ENCODE peak calls at places on chromosome 10, in four cellular contexts. A, L, D and V are unnamed samples.

GRCh38 chr10:124724279-124725027 is 19.7 kb downstream of the FAM53B start:
- DNase-seq in D (no peak), A (no peak), L (no peak), V (no peak)

GRCh38 chr10:8365935-8366911 is 311.7 kb downstream of the GATA3 start:
- DNase-seq in D (peak), A (no peak), L (peak), V (peak)

GRCh38 chr10:33142290-33142689 is 184.3 kb upstream of the ITGB1 start:
- DNase-seq in A (no peak), D (no peak), L (no peak), V (no peak)

GRCh38 chr10:18185621-18186020 is 45.4 kb downstream of the CACNB2 start:
- DNase-seq in D (no peak), L (no peak), A (no peak), V (peak)

GRCh38 chr10:68871731-68872342 is 29.3 kb upstream of the DDX50 start:
- DNase-seq in L (no peak), A (peak), D (no peak), V (no peak)

GRCh38 chr10:34940436-34940835 is 125.3 kb upstream of the PARD3 start:
- DNase-seq in D (no peak), L (no peak), A (no peak), V (no peak)

GRCh38 chr10:112373912-112374338 is at the start of gene ACSL5:
- DNase-seq in L (no peak), A (no peak), D (no peak), V (no peak)

GRCh38 chr10:23696476-23696875 is 257.6 kb downstream of the OTUD1 start:
- DNase-seq in D (no peak), L (no peak), A (no peak), V (no peak)

GRCh38 chr10:43671659-43672555 is 23.2 kb upstream of the ZNF32 start:
- DNase-seq in L (peak), A (peak), D (no peak), V (no peak)

GRCh38 chr10:69647819-69648218 is 17.8 kb downstream of the FAM241B start:
- DNase-seq in A (no peak), L (no peak), D (no peak), V (no peak)

GRCh38 chr10:102113261-102113955 is 6.8 kb downstream of the LDB1 start:
- DNase-seq in A (peak), L (no peak), D (no peak), V (peak)

GRCh38 chr10:58511765-58512469 is 755 bp upstream of the BICC1 start:
- DNase-seq in L (no peak), D (peak), A (no peak), V (no peak)

GRCh38 chr10:86244995-86245394 is 121.6 kb downstream of the GRID1 start:
- DNase-seq in A (no peak), D (no peak), L (no peak), V (no peak)

GRCh38 chr10:26780793-26781601 is 79.8 kb downstream of the ABI1 start:
- DNase-seq in A (peak), L (peak), D (peak), V (peak)

GRCh38 chr10:68950598-68950997 is 5.4 kb upstream of the DDX21 start:
- DNase-seq in A (no peak), D (no peak), L (no peak), V (no peak)

GRCh38 chr10:78178940-78179339 is 145.3 kb downstream of the RPS24 start:
- DNase-seq in D (no peak), L (no peak), A (no peak), V (no peak)

GRCh38 chr10:131396108-131397010 is 84.8 kb upstream of the TCERG1L start:
- DNase-seq in A (no peak), D (no peak), L (no peak), V (no peak)

GRCh38 chr10:97454330-97455036 is 8.5 kb downstream of the ZDHHC16 start:
- DNase-seq in D (no peak), L (no peak), A (peak), V (no peak)

GRCh38 chr10:61899045-61899444 is 2.5 kb upstream of the ARID5B start:
- DNase-seq in L (no peak), D (no peak), A (no peak), V (no peak)

GRCh38 chr10:124532106-124532641 is 70.6 kb downstream of the LHPP start:
- DNase-seq in L (peak), D (no peak), A (no peak), V (peak)

GRCh38 chr10:49539320-49539885 is 482 bp upstream of the ERCC6 start:
- DNase-seq in A (peak), D (peak), L (peak), V (no peak)

GRCh38 chr10:112735041-112735690 is 214.9 kb upstream of the TCF7L2 start:
- DNase-seq in D (no peak), L (no peak), A (no peak), V (no peak)

GRCh38 chr10:71494980-71495381 is 98.3 kb downstream of the CDH23 start:
- DNase-seq in D (no peak), A (no peak), L (no peak), V (no peak)

GRCh38 chr10:80684217-80684616 is 146.5 kb downstream of the SH2D4B start:
- DNase-seq in L (peak), A (no peak), D (no peak), V (no peak)

GRCh38 chr10:11387044-11387443 is 224.4 kb downstream of the USP6NL start:
- DNase-seq in A (no peak), D (no peak), L (no peak), V (no peak)

GRCh38 chr10:118332948-118333710 is 9.0 kb downstream of the FAM204A start:
- DNase-seq in A (peak), D (no peak), L (no peak), V (no peak)

GRCh38 chr10:126130291-126130710 is 233.9 kb downstream of the FANK1 start:
- DNase-seq in A (no peak), L (no peak), D (no peak), V (no peak)

GRCh38 chr10:12481956-12482355 is 132.6 kb downstream of the CAMK1D start:
- DNase-seq in L (no peak), A (no peak), D (no peak), V (no peak)

GRCh38 chr10:97065128-97065527 is 120.6 kb downstream of the SLIT1 start:
- DNase-seq in L (no peak), A (no peak), D (no peak), V (peak)

GRCh38 chr10:46525824-46526681 is 30.4 kb downstream of the GPRIN2 start:
- DNase-seq in L (no peak), A (no peak), D (peak), V (no peak)

GRCh38 chr10:125261491-125262186 is 101.3 kb upstream of the CTBP2 start:
- DNase-seq in L (no peak), A (no peak), D (peak), V (no peak)

GRCh38 chr10:75407716-75408511 is 6.3 kb upstream of the ZNF503 start:
- DNase-seq in L (no peak), D (no peak), A (peak), V (no peak)

GRCh38 chr10:28179490-28180099 is 123.3 kb downstream of the MPP7 start:
- DNase-seq in L (peak), D (no peak), A (peak), V (no peak)

GRCh38 chr10:71263376-71263775 is 51.0 kb downstream of the UNC5B start:
- DNase-seq in D (no peak), A (no peak), L (no peak), V (no peak)

GRCh38 chr10:89163265-89163995 is 43.7 kb downstream of the CH25H start:
- DNase-seq in A (peak), D (no peak), L (no peak), V (peak)

GRCh38 chr10:42938351-42938750 is 138.5 kb upstream of the RET start:
- DNase-seq in D (peak), A (no peak), L (no peak), V (no peak)

GRCh38 chr10:61960396-61961120 is 59.1 kb downstream of the ARID5B start:
- DNase-seq in D (no peak), A (no peak), L (no peak), V (no peak)

GRCh38 chr10:44293842-44294241 is 91.1 kb downstream of the CXCL12 start:
- DNase-seq in A (no peak), D (no peak), L (no peak), V (no peak)

GRCh38 chr10:27391916-27392315 is 112.2 kb upstream of the RAB18 start:
- DNase-seq in L (no peak), D (no peak), A (no peak), V (no peak)

GRCh38 chr10:24723386-24723787 is 300 bp downstream of the ARHGAP21 start:
- DNase-seq in L (peak), A (no peak), D (no peak), V (no peak)

DNA sequence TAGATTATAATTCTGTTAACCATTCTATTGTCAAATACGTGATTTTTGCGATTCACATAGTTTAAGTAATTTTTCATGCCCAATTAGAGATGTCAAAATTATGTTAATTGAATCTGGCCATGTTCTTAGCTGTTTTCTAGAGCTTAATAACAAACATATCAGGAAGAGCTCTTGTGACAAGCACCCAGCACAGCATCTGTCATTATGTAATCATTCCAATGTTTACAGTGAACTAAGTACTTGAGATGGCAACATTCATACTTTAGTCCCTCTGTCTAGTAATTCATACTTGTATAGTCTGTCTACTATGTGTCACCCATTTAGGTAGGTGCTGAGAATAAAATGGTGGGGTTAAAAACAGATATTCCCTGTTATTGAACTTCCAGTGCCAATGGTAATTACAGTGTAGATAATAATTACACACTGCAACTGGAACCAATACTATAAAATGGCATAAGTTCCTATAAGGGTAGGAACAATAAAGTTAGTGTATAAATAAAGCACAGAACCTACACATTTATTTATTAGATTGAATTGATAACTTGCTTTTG is 55.2 kb downstream of the ZEB1 start:
- DNase-seq in D (no peak), A (no peak), L (no peak), V (no peak)
- H3K27ac ChIP-seq in D (no peak), A (no peak), L (no peak), V (no peak)

DNA sequence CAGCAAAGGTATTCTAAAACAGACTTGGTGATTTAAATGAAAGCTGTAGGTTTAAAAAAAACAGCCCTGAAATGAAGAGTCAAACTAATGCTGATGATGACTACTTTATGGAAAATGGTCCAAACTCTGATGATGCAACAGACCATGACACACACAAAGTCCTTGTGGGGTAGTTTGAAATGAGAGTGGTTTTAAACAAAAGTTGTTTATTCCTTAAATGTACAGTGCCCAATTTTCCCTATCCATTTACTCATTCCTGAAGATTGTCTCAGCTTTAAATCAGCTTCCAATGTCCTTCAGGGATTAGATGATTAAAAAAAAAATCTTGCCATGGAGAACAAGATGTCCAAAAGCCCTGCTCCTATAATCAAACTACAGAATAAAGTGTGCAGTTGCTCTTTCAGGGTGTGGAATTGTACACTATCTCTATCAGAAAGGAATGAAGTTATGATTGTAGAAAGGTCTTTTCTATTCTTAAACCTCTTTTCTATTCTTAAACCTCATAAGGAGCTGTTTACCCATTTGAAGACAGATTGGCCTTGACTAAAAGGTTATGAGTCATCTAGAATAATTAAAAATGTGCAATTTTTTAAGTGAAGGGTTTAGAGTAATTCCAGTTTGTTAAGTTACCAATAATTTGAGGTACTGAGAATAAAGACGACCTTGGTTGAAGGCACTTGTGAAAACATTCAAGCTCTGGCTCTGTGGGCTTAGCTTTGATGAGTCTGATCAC is 70.2 kb upstream of the ITGA8 start:
- DNase-seq in L (no peak), D (no peak), A (no peak), V (no peak)
- H3K27ac ChIP-seq in L (no peak), D (no peak), A (no peak), V (no peak)

DNA sequence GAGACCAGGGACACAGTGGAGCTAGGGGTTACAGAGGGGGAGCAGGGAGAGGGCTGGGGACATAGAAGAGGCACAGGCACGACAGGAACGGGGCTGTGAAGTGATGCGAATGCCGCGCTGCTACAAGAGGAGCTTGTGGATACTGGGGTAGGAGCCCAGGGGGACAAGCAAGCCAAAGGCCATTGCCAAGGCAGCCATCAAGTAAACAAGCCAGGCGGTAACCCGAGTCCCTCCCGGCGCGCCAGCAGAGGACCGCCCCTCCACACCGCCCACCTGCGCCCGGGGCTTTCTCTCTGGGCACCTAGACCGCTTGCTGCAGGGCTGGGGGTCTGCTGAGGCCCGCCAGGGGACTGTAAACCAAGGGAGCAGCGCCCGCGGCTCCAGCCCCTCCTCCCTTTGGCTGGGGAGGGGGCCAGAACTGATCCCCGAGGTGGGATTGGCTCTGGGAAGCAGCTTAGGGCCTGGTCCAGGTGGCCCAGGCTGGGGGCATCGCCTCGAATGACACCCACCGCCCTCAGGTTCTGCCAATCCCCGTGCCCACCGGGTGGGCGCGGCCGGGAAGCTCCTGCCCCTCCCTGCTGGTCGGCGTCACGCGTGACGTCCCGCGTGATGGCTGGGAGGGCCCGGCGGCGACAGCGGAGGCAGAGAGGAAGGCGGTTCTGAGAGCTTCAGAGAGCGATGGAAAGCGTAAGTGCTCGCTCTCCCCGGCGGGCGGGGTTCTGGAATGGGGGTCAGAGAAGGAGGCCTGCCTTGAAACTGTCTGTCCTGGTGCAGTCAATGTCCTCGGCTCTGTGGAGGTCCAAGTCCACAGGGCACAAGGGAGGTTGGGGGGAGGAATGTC is 982 bp downstream of the SFXN3 start:
- DNase-seq in A (peak), D (peak), L (peak), V (no peak)
- H3K27ac ChIP-seq in A (peak), D (peak), L (peak), V (peak)

DNA sequence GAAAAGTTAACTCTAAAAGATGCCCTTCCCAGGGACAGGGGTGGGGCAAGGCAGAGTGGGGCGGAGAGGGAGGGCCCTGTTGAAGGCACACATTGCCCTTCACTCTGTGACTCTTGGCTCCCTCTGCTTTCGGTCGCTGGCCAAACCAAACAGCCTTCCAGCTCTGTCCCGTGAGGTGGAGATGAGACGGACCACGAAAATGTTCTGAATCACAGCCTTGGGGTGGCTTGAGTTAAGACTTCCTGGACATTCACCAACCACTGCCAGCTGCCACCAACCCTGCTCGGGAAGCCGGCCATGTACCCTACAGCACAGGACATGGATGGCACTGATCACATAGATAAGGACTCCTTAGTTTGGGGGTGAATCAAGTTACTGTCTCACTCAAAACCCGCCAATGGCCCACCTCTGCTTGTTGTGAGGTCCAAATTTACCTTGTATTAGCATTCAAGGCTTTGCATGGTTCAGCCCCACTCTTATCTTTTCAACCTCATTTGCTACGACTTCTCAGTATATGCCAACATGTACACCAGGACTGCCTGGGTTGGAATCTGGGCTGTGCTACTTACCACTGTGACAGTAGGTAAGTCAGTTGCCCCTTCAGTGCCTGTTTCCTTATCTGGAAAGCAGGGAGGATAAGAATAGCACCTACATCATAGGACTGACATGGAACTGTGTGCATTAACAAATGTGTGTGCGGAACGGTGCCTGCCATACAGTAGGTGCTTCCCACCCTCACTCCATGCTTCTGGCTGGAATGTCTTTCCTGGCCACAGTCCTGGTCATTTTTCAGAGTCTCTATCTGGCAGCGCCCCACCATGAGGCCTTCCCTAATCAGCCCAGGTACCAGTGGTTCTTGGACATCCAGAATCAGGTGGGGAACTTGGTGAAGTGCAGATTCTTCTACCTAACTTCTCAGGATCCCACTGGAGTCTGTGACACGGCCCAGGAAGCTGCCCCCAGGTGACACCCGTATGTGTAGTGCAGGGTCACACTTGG is 28.0 kb downstream of the ITPRIP start:
- DNase-seq in A (peak), L (no peak), D (no peak), V (no peak)
- H3K27ac ChIP-seq in A (peak), L (no peak), D (no peak), V (peak)

GRCh38 chr10:79181227-79181626 is 112.5 kb downstream of the ZMIZ1 start:
- DNase-seq in A (no peak), D (no peak), L (no peak), V (no peak)

GRCh38 chr10:79179404-79180309 is 110.9 kb downstream of the ZMIZ1 start:
- DNase-seq in A (no peak), L (no peak), D (no peak), V (no peak)

GRCh38 chr10:79182122-79182521 is 113.4 kb downstream of the ZMIZ1 start:
- DNase-seq in D (no peak), L (no peak), A (no peak), V (no peak)

GRCh38 chr10:79181680-79182079 is 112.9 kb downstream of the ZMIZ1 start:
- DNase-seq in L (no peak), D (peak), A (no peak), V (no peak)

GRCh38 chr10:79180619-79181221 is 112.0 kb downstream of the ZMIZ1 start:
- DNase-seq in D (no peak), A (no peak), L (no peak), V (no peak)
- H3K27ac ChIP-seq in D (peak), A (no peak), L (peak), V (no peak)

DNA sequence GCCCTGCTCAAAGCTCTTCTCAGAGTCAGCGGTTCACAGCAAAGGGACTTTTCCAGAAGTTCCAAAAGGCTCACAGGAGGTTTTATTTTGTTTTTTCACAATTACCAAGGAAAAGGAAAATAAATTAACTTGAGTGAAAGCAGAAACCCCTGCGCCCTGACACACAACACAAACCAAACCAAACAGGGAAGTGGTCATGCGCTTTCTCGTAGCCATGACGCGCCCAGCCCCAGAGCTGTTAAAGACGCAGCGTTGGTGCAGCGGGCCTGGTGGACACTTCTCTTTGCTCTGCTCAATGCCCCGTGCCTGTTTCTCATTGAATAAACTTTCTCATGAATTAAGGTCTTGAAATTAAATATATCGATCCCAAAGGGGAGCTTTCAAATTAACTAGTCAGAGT is 134.4 kb upstream of the LYZL2 start:
- DNase-seq in L (no peak), A (no peak), D (no peak), V (no peak)
- H3K27ac ChIP-seq in L (no peak), A (no peak), D (no peak), V (no peak)

GRCh38 chr10:13528875-13529713 is at the start of gene BEND7:
- DNase-seq in D (no peak), A (no peak), L (peak), V (no peak)
- H3K27ac ChIP-seq in D (no peak), A (peak), L (peak), V (peak)

GRCh38 chr10:109454691-109455090 is 468.6 kb downstream of the XPNPEP1 start:
- DNase-seq in D (no peak), L (no peak), A (no peak), V (no peak)

GRCh38 chr10:109451879-109452278 is 471.4 kb downstream of the XPNPEP1 start:
- DNase-seq in L (no peak), A (no peak), D (no peak), V (no peak)

GRCh38 chr10:109456566-109457361 is 466.5 kb downstream of the XPNPEP1 start:
- DNase-seq in D (no peak), A (no peak), L (no peak), V (no peak)
- H3K27ac ChIP-seq in D (no peak), A (no peak), L (no peak), V (no peak)

GRCh38 chr10:128016423-128017060 is 109.6 kb downstream of the PTPRE start:
- DNase-seq in D (no peak), L (no peak), A (no peak), V (no peak)
- H3K27ac ChIP-seq in D (no peak), L (no peak), A (no peak), V (no peak)